ENCODE peak calls at places on chromosomes 12 and 14, in six cellular contexts. F, B, K, Y, S and L are unnamed samples.

GRCh38 chr12:63845726-63846125 is 1.2 kb downstream of the SRGAP1 start:
- DNase-seq in F (peak; percentile 54), B (peak; percentile 54), K (no peak), Y (no peak), S (no peak), L (no peak)

GRCh38 chr12:130127527-130127908 is 34.7 kb upstream of the FZD10 start:
- DNase-seq in F (no peak), B (no peak), K (no peak), Y (no peak), S (no peak), L (no peak)

GRCh38 chr12:81461163-81461562 is 298.0 kb downstream of the PPFIA2 start:
- DNase-seq in F (no peak), B (no peak), K (no peak), Y (no peak), S (no peak), L (no peak)

GRCh38 chr12:30753233-30753632 is 1.5 kb downstream of the CAPRIN2 start:
- DNase-seq in F (peak; percentile 75), B (peak; percentile 39), K (peak; percentile 8), Y (peak; percentile 59), S (no peak), L (no peak)

GRCh38 chr12:19088576-19088975 is 41.0 kb upstream of the PLEKHA5 start:
- DNase-seq in F (no peak), B (no peak), K (no peak), Y (no peak), S (no peak), L (no peak)

GRCh38 chr14:65333926-65334687 is 78.4 kb upstream of the FUT8 start:
- DNase-seq in F (peak; percentile 65), B (peak; percentile 86), K (no peak), Y (peak; percentile 53), S (peak; percentile 82), L (no peak)

GRCh38 chr12:33476058-33476457 is 36.4 kb upstream of the SYT10 start:
- DNase-seq in F (no peak), B (no peak), K (no peak), Y (no peak), S (no peak), L (no peak)

GRCh38 chr12:79597910-79598309 is 92.9 kb downstream of the PAWR start:
- DNase-seq in F (no peak), B (peak; percentile 15), K (no peak), Y (no peak), S (no peak), L (no peak)

GRCh38 chr12:19412844-19413243 is 26.4 kb upstream of the AEBP2 start:
- DNase-seq in F (no peak), B (no peak), K (no peak), Y (no peak), S (no peak), L (no peak)

GRCh38 chr12:49038291-49038955 is 19.8 kb upstream of the PRKAG1 start:
- DNase-seq in F (no peak), B (no peak), K (no peak), Y (no peak), S (no peak), L (no peak)

GRCh38 chr12:3305904-3306619 is 184.9 kb upstream of the PRMT8 start:
- DNase-seq in F (no peak), B (no peak), K (no peak), Y (no peak), S (no peak), L (no peak)

GRCh38 chr14:91303091-91303923 is 58.8 kb upstream of the GPR68 start:
- DNase-seq in F (no peak), B (no peak), K (peak; percentile 93), Y (peak; percentile 100), S (no peak), L (peak; percentile 98)

GRCh38 chr12:109847166-109847700 is 14.0 kb upstream of the TRPV4 start:
- DNase-seq in F (no peak), B (no peak), K (no peak), Y (no peak), S (no peak), L (no peak)

GRCh38 chr12:118330421-118331018 is 42.2 kb downstream of the TAOK3 start:
- DNase-seq in F (peak; percentile 91), B (peak; percentile 89), K (no peak), Y (no peak), S (peak; percentile 55), L (no peak)

GRCh38 chr14:28101992-28102391 is 664.6 kb upstream of the FOXG1 start:
- DNase-seq in F (no peak), B (no peak), K (no peak), Y (no peak), S (no peak), L (no peak)

GRCh38 chr14:106694638-106695393 is 1168.4 kb downstream of the TMEM121 start:
- DNase-seq in F (no peak), B (no peak), K (no peak), Y (no peak), S (no peak), L (no peak)

GRCh38 chr12:122888232-122888752 is 7.6 kb downstream of the VPS37B start:
- DNase-seq in F (peak; percentile 85), B (peak; percentile 69), K (no peak), Y (peak; percentile 83), S (peak; percentile 89), L (no peak)

GRCh38 chr12:47903927-47904646 is 707 bp downstream of the VDR start:
- DNase-seq in F (peak; percentile 90), B (peak; percentile 82), K (no peak), Y (peak; percentile 53), S (peak; percentile 36), L (no peak)

GRCh38 chr14:95545769-95546168 is 10.9 kb downstream of the GLRX5 start:
- DNase-seq in F (peak; percentile 89), B (peak; percentile 97), K (no peak), Y (no peak), S (no peak), L (no peak)

GRCh38 chr12:51371295-51371953 is 19.8 kb downstream of the GALNT6 start:
- DNase-seq in F (peak; percentile 96), B (peak; percentile 97), K (peak; percentile 86), Y (peak; percentile 78), S (peak; percentile 91), L (peak; percentile 75)

GRCh38 chr12:66152732-66153131 is 17.1 kb downstream of the TMBIM4 start:
- DNase-seq in F (no peak), B (peak; percentile 56), K (no peak), Y (no peak), S (no peak), L (no peak)

GRCh38 chr12:70560671-70561070 is 76.6 kb downstream of the PTPRB start:
- DNase-seq in F (no peak), B (no peak), K (no peak), Y (no peak), S (peak; percentile 34), L (no peak)

GRCh38 chr14:22266683-22267082 is 322.3 kb downstream of the DAD1 start:
- DNase-seq in F (no peak), B (no peak), K (no peak), Y (no peak), S (no peak), L (no peak)

GRCh38 chr14:81464253-81465001 is 64.3 kb upstream of the STON2 start:
- DNase-seq in F (peak; percentile 70), B (peak; percentile 64), K (peak; percentile 75), Y (peak; percentile 49), S (peak; percentile 46), L (peak; percentile 9)
- H4K91ac ChIP-seq in F (no peak overlapping the region), B (peak overlapping the region; percentile 55), K (no peak overlapping the region), Y (no peak overlapping the region), S (no peak overlapping the region), L (no peak overlapping the region)

DNA sequence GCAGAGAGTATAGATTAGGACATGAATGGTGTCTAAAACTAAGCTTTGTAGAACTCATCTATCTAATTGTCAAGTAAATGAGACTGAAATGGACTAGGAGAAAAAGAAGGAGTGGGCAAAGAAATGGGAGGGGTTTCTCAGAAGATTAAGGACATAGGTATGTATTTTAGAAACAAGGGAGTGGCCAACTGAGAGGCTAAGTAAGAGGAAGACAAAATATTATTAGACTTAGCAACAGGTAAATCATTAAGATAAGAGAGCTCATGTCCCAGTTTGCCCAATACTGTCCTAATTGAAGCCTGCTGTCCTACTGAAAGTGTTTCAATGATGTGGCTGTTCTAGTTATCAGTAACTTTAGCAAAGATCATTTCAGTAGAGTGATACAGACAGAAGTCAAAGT is 171.4 kb downstream of the KITLG start:
- DNase-seq in F (no peak), B (no peak), K (no peak), Y (no peak), S (no peak), L (no peak)
- H4K91ac ChIP-seq in F (no peak overlapping the region), B (no peak overlapping the region), K (no peak overlapping the region), Y (no peak overlapping the region), S (no peak overlapping the region), L (no peak overlapping the region)

GRCh38 chr12:12185424-12185823 is 81.4 kb downstream of the LRP6 start:
- DNase-seq in F (no peak), B (peak; percentile 20), K (no peak), Y (no peak), S (no peak), L (no peak)
- H4K91ac ChIP-seq in F (no peak overlapping the region), B (no peak overlapping the region), K (no peak overlapping the region), Y (no peak overlapping the region), S (no peak overlapping the region), L (no peak overlapping the region)

GRCh38 chr12:27561535-27562350 is 37.7 kb downstream of the PPFIBP1 start:
- DNase-seq in F (peak; percentile 55), B (no peak), K (no peak), Y (no peak), S (no peak), L (no peak)
- H4K91ac ChIP-seq in F (no peak overlapping the region), B (no peak overlapping the region), K (no peak overlapping the region), Y (no peak overlapping the region), S (no peak overlapping the region), L (no peak overlapping the region)